ENCODE peak calls at places on chromosome 18, in seven cellular contexts. One of them, this sample, is unnamed.

GRCh38 chr18:34734048-34734447 is 23.9 kb downstream of the DTNA start:
- DNase-seq in left lung: no peak
- DNase-seq in NCI-H446 treated with DMSO at 0.1 percent for 48 hours: no peak
- DNase-seq in hypothalamus: no peak
- DNase-seq in transverse colon: no peak
- DNase-seq in stimulated activated CD8-positive, alpha-beta memory T cell treated with anti-CD3 and anti-CD28 coated beads, Interleukin-15, amount 100 ng/mL, for 1 hour: no peak
- DNase-seq in Peyer's patch: no peak
- DNase-seq in this sample: no peak

GRCh38 chr18:77711096-77711495 is 461.4 kb downstream of the GALR1 start:
- DNase-seq in left lung: no peak
- DNase-seq in NCI-H446 treated with DMSO at 0.1 percent for 48 hours: no peak
- DNase-seq in hypothalamus: no peak
- DNase-seq in transverse colon: no peak
- DNase-seq in stimulated activated CD8-positive, alpha-beta memory T cell treated with anti-CD3 and anti-CD28 coated beads, Interleukin-15, amount 100 ng/mL, for 1 hour: no peak
- DNase-seq in Peyer's patch: no peak
- DNase-seq in this sample: no peak

GRCh38 chr18:36366994-36367839 is 69.7 kb downstream of the FHOD3 start:
- DNase-seq in left lung: no peak
- DNase-seq in NCI-H446 treated with DMSO at 0.1 percent for 48 hours: no peak
- DNase-seq in hypothalamus: no peak
- DNase-seq in transverse colon: no peak
- DNase-seq in stimulated activated CD8-positive, alpha-beta memory T cell treated with anti-CD3 and anti-CD28 coated beads, Interleukin-15, amount 100 ng/mL, for 1 hour: no peak
- DNase-seq in Peyer's patch: no peak
- DNase-seq in this sample: no peak

GRCh38 chr18:11947214-11948119 is 33.8 kb upstream of the IMPA2 start:
- DNase-seq in left lung: peak
- DNase-seq in NCI-H446 treated with DMSO at 0.1 percent for 48 hours: no peak
- DNase-seq in hypothalamus: peak
- DNase-seq in transverse colon: peak
- DNase-seq in stimulated activated CD8-positive, alpha-beta memory T cell treated with anti-CD3 and anti-CD28 coated beads, Interleukin-15, amount 100 ng/mL, for 1 hour: peak
- DNase-seq in Peyer's patch: peak
- DNase-seq in this sample: peak

GRCh38 chr18:56661414-56662101 is 10.4 kb downstream of the WDR7 start:
- DNase-seq in left lung: no peak
- DNase-seq in NCI-H446 treated with DMSO at 0.1 percent for 48 hours: no peak
- DNase-seq in hypothalamus: no peak
- DNase-seq in transverse colon: no peak
- DNase-seq in stimulated activated CD8-positive, alpha-beta memory T cell treated with anti-CD3 and anti-CD28 coated beads, Interleukin-15, amount 100 ng/mL, for 1 hour: no peak
- DNase-seq in Peyer's patch: no peak
- DNase-seq in this sample: no peak

GRCh38 chr18:53819174-53819573 is 405.3 kb downstream of the MBD2 start:
- DNase-seq in left lung: no peak
- DNase-seq in NCI-H446 treated with DMSO at 0.1 percent for 48 hours: peak
- DNase-seq in hypothalamus: no peak
- DNase-seq in transverse colon: no peak
- DNase-seq in stimulated activated CD8-positive, alpha-beta memory T cell treated with anti-CD3 and anti-CD28 coated beads, Interleukin-15, amount 100 ng/mL, for 1 hour: no peak
- DNase-seq in Peyer's patch: no peak
- DNase-seq in this sample: no peak

GRCh38 chr18:48326901-48327675 is 82.1 kb downstream of the ZBTB7C start:
- DNase-seq in left lung: no peak
- DNase-seq in NCI-H446 treated with DMSO at 0.1 percent for 48 hours: no peak
- DNase-seq in hypothalamus: no peak
- DNase-seq in transverse colon: no peak
- DNase-seq in stimulated activated CD8-positive, alpha-beta memory T cell treated with anti-CD3 and anti-CD28 coated beads, Interleukin-15, amount 100 ng/mL, for 1 hour: no peak
- DNase-seq in Peyer's patch: no peak
- DNase-seq in this sample: no peak

GRCh38 chr18:57440331-57441101 is 5.3 kb downstream of the ONECUT2 start:
- DNase-seq in left lung: no peak
- DNase-seq in NCI-H446 treated with DMSO at 0.1 percent for 48 hours: no peak
- DNase-seq in hypothalamus: no peak
- DNase-seq in transverse colon: no peak
- DNase-seq in stimulated activated CD8-positive, alpha-beta memory T cell treated with anti-CD3 and anti-CD28 coated beads, Interleukin-15, amount 100 ng/mL, for 1 hour: no peak
- DNase-seq in Peyer's patch: no peak
- DNase-seq in this sample: no peak

GRCh38 chr18:31506024-31506742 is 8.2 kb downstream of the DSG2 start:
- DNase-seq in left lung: no peak
- DNase-seq in NCI-H446 treated with DMSO at 0.1 percent for 48 hours: no peak
- DNase-seq in hypothalamus: no peak
- DNase-seq in transverse colon: no peak
- DNase-seq in stimulated activated CD8-positive, alpha-beta memory T cell treated with anti-CD3 and anti-CD28 coated beads, Interleukin-15, amount 100 ng/mL, for 1 hour: no peak
- DNase-seq in Peyer's patch: no peak
- DNase-seq in this sample: no peak

GRCh38 chr18:4096501-4096900 is 358.6 kb downstream of the DLGAP1 start:
- DNase-seq in left lung: no peak
- DNase-seq in NCI-H446 treated with DMSO at 0.1 percent for 48 hours: no peak
- DNase-seq in hypothalamus: no peak
- DNase-seq in transverse colon: no peak
- DNase-seq in stimulated activated CD8-positive, alpha-beta memory T cell treated with anti-CD3 and anti-CD28 coated beads, Interleukin-15, amount 100 ng/mL, for 1 hour: no peak
- DNase-seq in Peyer's patch: no peak
- DNase-seq in this sample: no peak

GRCh38 chr18:48475635-48476549 is 62.9 kb upstream of the CTIF start:
- DNase-seq in left lung: no peak
- DNase-seq in NCI-H446 treated with DMSO at 0.1 percent for 48 hours: peak
- DNase-seq in hypothalamus: no peak
- DNase-seq in transverse colon: peak
- DNase-seq in stimulated activated CD8-positive, alpha-beta memory T cell treated with anti-CD3 and anti-CD28 coated beads, Interleukin-15, amount 100 ng/mL, for 1 hour: no peak
- DNase-seq in Peyer's patch: no peak
- DNase-seq in this sample: peak

GRCh38 chr18:30245756-30246515 is 796.6 kb downstream of the DSC3 start:
- DNase-seq in left lung: no peak
- DNase-seq in NCI-H446 treated with DMSO at 0.1 percent for 48 hours: no peak
- DNase-seq in hypothalamus: no peak
- DNase-seq in transverse colon: no peak
- DNase-seq in stimulated activated CD8-positive, alpha-beta memory T cell treated with anti-CD3 and anti-CD28 coated beads, Interleukin-15, amount 100 ng/mL, for 1 hour: no peak
- DNase-seq in Peyer's patch: no peak
- DNase-seq in this sample: no peak

GRCh38 chr18:50203801-50204604 is 9.1 kb upstream of the MYO5B start:
- DNase-seq in left lung: no peak
- DNase-seq in NCI-H446 treated with DMSO at 0.1 percent for 48 hours: no peak
- DNase-seq in hypothalamus: no peak
- DNase-seq in transverse colon: peak
- DNase-seq in stimulated activated CD8-positive, alpha-beta memory T cell treated with anti-CD3 and anti-CD28 coated beads, Interleukin-15, amount 100 ng/mL, for 1 hour: no peak
- DNase-seq in Peyer's patch: peak
- DNase-seq in this sample: no peak

GRCh38 chr18:50748243-50749229 is 71.3 kb downstream of the MRO start:
- DNase-seq in left lung: no peak
- DNase-seq in NCI-H446 treated with DMSO at 0.1 percent for 48 hours: no peak
- DNase-seq in hypothalamus: no peak
- DNase-seq in transverse colon: no peak
- DNase-seq in stimulated activated CD8-positive, alpha-beta memory T cell treated with anti-CD3 and anti-CD28 coated beads, Interleukin-15, amount 100 ng/mL, for 1 hour: no peak
- DNase-seq in Peyer's patch: no peak
- DNase-seq in this sample: no peak

GRCh38 chr18:3608488-3608887 is 158.5 kb downstream of the TGIF1 start:
- DNase-seq in left lung: no peak
- DNase-seq in NCI-H446 treated with DMSO at 0.1 percent for 48 hours: no peak
- DNase-seq in hypothalamus: no peak
- DNase-seq in transverse colon: no peak
- DNase-seq in stimulated activated CD8-positive, alpha-beta memory T cell treated with anti-CD3 and anti-CD28 coated beads, Interleukin-15, amount 100 ng/mL, for 1 hour: no peak
- DNase-seq in Peyer's patch: no peak
- DNase-seq in this sample: no peak